ENCODE peak calls at places on chromosomes 12 and 14, in five cellular contexts. One of them, this sample, is unnamed. For H3K36me3, the result is how much of the 10 kb centered on the place peaks cover.

GRCh38 chr12:114841557-114842251 is 157.7 kb upstream of the TBX3 start:
- DNase-seq in GM06990: no peak
- DNase-seq in brain microvascular endothelial cell: no peak
- DNase-seq in heart left ventricle: no peak
- DNase-seq in thoracic aorta: no peak
- DNase-seq in this sample: no peak

GRCh38 chr14:99568567-99569560 is 35.1 kb downstream of the CCDC85C start:
- DNase-seq in GM06990: no peak
- DNase-seq in brain microvascular endothelial cell: no peak
- DNase-seq in heart left ventricle: no peak
- DNase-seq in thoracic aorta: no peak
- DNase-seq in this sample: no peak

GRCh38 chr12:31524791-31525495 is 66.0 kb downstream of the DENND5B start:
- DNase-seq in GM06990: peak
- DNase-seq in brain microvascular endothelial cell: no peak
- DNase-seq in heart left ventricle: no peak
- DNase-seq in thoracic aorta: no peak
- DNase-seq in this sample: no peak

GRCh38 chr12:3380200-3381020 is 110.6 kb upstream of the PRMT8 start:
- DNase-seq in GM06990: no peak
- DNase-seq in brain microvascular endothelial cell: no peak
- DNase-seq in heart left ventricle: no peak
- DNase-seq in thoracic aorta: no peak
- DNase-seq in this sample: no peak

GRCh38 chr14:69088523-69089445 is 64.1 kb downstream of the DCAF5 start:
- DNase-seq in GM06990: no peak
- DNase-seq in brain microvascular endothelial cell: peak
- DNase-seq in heart left ventricle: no peak
- DNase-seq in thoracic aorta: no peak
- DNase-seq in this sample: peak

GRCh38 chr12:53252349-53252916 is 15.7 kb upstream of the ESPL1 start:
- DNase-seq in GM06990: no peak
- DNase-seq in brain microvascular endothelial cell: no peak
- DNase-seq in heart left ventricle: no peak
- DNase-seq in thoracic aorta: no peak
- DNase-seq in this sample: no peak

GRCh38 chr14:105999361-106000028 is 473.1 kb downstream of the TMEM121 start:
- DNase-seq in GM06990: peak
- DNase-seq in brain microvascular endothelial cell: no peak
- DNase-seq in heart left ventricle: peak
- DNase-seq in thoracic aorta: no peak
- DNase-seq in this sample: no peak

GRCh38 chr12:77667101-77667500 is 163.6 kb upstream of the NAV3 start:
- DNase-seq in GM06990: no peak
- DNase-seq in brain microvascular endothelial cell: peak
- DNase-seq in heart left ventricle: no peak
- DNase-seq in thoracic aorta: no peak
- DNase-seq in this sample: no peak

GRCh38 chr14:89391123-89391522 is 25.9 kb downstream of the FOXN3 start:
- DNase-seq in GM06990: no peak
- DNase-seq in brain microvascular endothelial cell: no peak
- DNase-seq in heart left ventricle: no peak
- DNase-seq in thoracic aorta: no peak
- DNase-seq in this sample: no peak

GRCh38 chr12:118237908-118238307 is 102.0 kb downstream of the PEBP1 start:
- DNase-seq in GM06990: no peak
- DNase-seq in brain microvascular endothelial cell: peak
- DNase-seq in heart left ventricle: no peak
- DNase-seq in thoracic aorta: no peak
- DNase-seq in this sample: peak

GRCh38 chr14:64708148-64709004 is 4.2 kb downstream of the PLEKHG3 start:
- DNase-seq in GM06990: no peak
- DNase-seq in brain microvascular endothelial cell: no peak
- DNase-seq in heart left ventricle: no peak
- DNase-seq in thoracic aorta: no peak
- DNase-seq in this sample: no peak
- H3K4me3 ChIP-seq in GM06990: no peak
- H3K4me3 ChIP-seq in brain microvascular endothelial cell: peak
- H3K4me3 ChIP-seq in heart left ventricle: peak
- H3K4me3 ChIP-seq in thoracic aorta: peak
- H3K4me3 ChIP-seq in this sample: no peak

DNA sequence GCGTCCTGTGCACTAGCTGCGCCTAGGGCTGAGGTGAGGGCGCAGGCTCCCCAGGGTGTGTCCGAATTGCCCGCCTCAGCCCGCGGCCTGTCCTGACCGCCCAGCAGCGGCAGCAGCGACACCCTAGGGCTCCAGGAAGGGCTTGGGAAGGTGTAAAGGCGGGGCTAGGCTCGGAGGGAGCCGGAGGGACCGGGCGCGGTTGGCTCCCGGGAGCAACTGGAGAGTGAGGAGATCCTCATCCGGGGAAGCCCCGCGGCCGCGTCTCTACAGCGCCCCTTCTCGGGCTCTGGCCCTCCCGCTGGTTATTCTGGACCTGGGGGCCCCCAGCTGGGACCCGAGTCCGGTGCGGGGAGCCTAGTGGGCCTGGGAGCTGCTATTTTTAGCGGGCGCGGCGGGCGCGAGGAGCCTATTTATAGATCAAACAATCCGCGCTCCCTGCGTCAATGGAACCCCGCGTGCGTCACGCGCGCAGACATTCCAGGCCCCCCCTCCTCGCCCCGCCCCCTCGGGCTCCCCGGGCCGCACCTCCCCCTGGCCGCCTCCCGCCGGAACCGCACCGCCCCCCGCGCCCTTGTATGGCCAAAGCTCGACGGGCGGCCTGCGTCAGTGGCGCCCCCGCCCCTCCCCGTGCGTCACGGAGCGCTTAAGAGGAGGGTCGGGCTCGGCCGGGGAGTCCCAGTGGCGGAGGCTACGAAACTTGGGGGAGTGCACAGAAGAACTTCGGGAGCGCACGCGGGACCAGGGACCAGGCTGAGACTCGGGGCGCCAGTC is at the start of gene NR4A1:
- DNase-seq in GM06990: peak
- DNase-seq in brain microvascular endothelial cell: peak
- DNase-seq in heart left ventricle: peak
- DNase-seq in thoracic aorta: peak
- DNase-seq in this sample: peak
- TF ChIP-seq CTCF in GM06990: peak
- TF ChIP-seq CTCF in brain microvascular endothelial cell: peak
- TF ChIP-seq CTCF in heart left ventricle: no peak
- TF ChIP-seq CTCF in thoracic aorta: no peak
- TF ChIP-seq CTCF in this sample: peak

DNA sequence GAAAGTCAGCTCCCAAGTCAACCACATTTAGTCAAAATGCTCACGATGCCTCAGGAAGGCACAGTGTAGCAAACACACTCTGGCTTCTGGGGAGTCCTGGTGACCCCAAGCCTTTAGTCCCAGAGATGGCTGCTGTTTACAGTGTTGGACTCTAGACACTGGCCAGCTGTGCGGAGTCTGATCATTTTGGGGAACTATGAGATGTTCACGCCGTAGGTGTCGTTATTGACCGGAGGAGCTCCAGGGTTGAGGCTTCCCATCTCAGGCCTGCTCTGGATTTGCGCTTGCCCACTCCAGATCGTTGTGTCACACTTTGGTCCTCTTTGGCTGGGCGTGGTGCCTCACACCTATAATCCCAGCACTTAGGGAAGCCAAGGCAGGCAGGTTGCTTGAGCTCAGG is 27.7 kb downstream of the BRI3BP start:
- DNase-seq in GM06990: no peak
- DNase-seq in brain microvascular endothelial cell: no peak
- DNase-seq in heart left ventricle: no peak
- DNase-seq in thoracic aorta: no peak
- DNase-seq in this sample: no peak
- H3K36me3 ChIP-seq in GM06990: under half
- H3K36me3 ChIP-seq in brain microvascular endothelial cell: under half
- H3K36me3 ChIP-seq in heart left ventricle: under half
- H3K36me3 ChIP-seq in thoracic aorta: under half
- H3K36me3 ChIP-seq in this sample: under half

GRCh38 chr12:116599285-116600122 is 40.3 kb downstream of the MAP1LC3B2 start:
- DNase-seq in GM06990: peak
- DNase-seq in brain microvascular endothelial cell: peak
- DNase-seq in heart left ventricle: peak
- DNase-seq in thoracic aorta: peak
- DNase-seq in this sample: peak
- H3K4me3 ChIP-seq in GM06990: no peak
- H3K4me3 ChIP-seq in brain microvascular endothelial cell: peak
- H3K4me3 ChIP-seq in heart left ventricle: peak
- H3K4me3 ChIP-seq in thoracic aorta: peak
- H3K4me3 ChIP-seq in this sample: peak

GRCh38 chr12:62817556-62818271 is 117.2 kb downstream of the PPM1H start:
- DNase-seq in GM06990: no peak
- DNase-seq in brain microvascular endothelial cell: peak
- DNase-seq in heart left ventricle: no peak
- DNase-seq in thoracic aorta: no peak
- DNase-seq in this sample: no peak
- TF ChIP-seq CTCF in GM06990: no peak
- TF ChIP-seq CTCF in brain microvascular endothelial cell: peak
- TF ChIP-seq CTCF in heart left ventricle: peak
- TF ChIP-seq CTCF in thoracic aorta: no peak
- TF ChIP-seq CTCF in this sample: no peak

DNA sequence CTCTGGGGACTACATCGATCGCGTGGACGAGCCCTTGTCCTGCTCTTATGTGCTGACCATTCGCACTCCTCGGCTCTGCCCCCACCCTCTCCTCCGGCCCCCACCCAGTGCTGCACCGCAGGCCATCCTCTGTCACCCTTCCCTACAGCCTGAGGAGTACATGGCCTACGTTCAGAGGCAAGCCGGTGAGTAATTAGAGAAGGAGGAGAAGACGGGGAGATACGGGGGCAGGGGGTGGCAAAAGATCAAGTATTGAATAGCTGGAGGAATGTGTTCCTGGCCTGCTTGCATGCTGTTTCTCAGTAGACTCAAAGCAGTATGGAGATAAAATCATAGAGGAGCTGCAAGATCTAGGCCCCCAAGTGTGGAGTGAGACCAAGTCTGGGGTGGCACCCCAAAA is 21.9 kb downstream of the OS9 start:
- DNase-seq in GM06990: no peak
- DNase-seq in brain microvascular endothelial cell: no peak
- DNase-seq in heart left ventricle: no peak
- DNase-seq in thoracic aorta: no peak
- DNase-seq in this sample: no peak
- H3K36me3 ChIP-seq in GM06990: under half
- H3K36me3 ChIP-seq in brain microvascular endothelial cell: under half
- H3K36me3 ChIP-seq in heart left ventricle: under half
- H3K36me3 ChIP-seq in thoracic aorta: half or more
- H3K36me3 ChIP-seq in this sample: under half

GRCh38 chr14:30623412-30624131 is 1.5 kb downstream of the SCFD1 start:
- DNase-seq in GM06990: no peak
- DNase-seq in brain microvascular endothelial cell: no peak
- DNase-seq in heart left ventricle: no peak
- DNase-seq in thoracic aorta: no peak
- DNase-seq in this sample: no peak
- H3K4me3 ChIP-seq in GM06990: peak
- H3K4me3 ChIP-seq in brain microvascular endothelial cell: peak
- H3K4me3 ChIP-seq in heart left ventricle: peak
- H3K4me3 ChIP-seq in thoracic aorta: peak
- H3K4me3 ChIP-seq in this sample: peak